ENCODE peak calls at places on chromosome 6, in four cellular contexts. One of them, this sample, is unnamed. For H3K36me3, the result is how much of the 10 kb centered on the place peaks cover.

GRCh38 chr6:44010411-44011349 is 116.6 kb downstream of the MRPL14 start:
- DNase-seq in cardiac muscle cell: peak
- DNase-seq in ovary: no peak
- DNase-seq in H7: no peak
- DNase-seq in this sample: peak

GRCh38 chr6:6742535-6742934 is 154.0 kb downstream of the LY86 start:
- DNase-seq in cardiac muscle cell: no peak
- DNase-seq in ovary: no peak
- DNase-seq in H7: peak
- DNase-seq in this sample: no peak

GRCh38 chr6:55578537-55579363 is at the start of gene HMGCLL1:
- DNase-seq in cardiac muscle cell: peak
- DNase-seq in ovary: no peak
- DNase-seq in H7: peak
- DNase-seq in this sample: peak

GRCh38 chr6:144360401-144360800 is 75.3 kb downstream of the UTRN start:
- DNase-seq in cardiac muscle cell: no peak
- DNase-seq in ovary: no peak
- DNase-seq in H7: no peak
- DNase-seq in this sample: no peak

GRCh38 chr6:88251261-88251660 is 85.1 kb upstream of the CNR1 start:
- DNase-seq in cardiac muscle cell: no peak
- DNase-seq in ovary: no peak
- DNase-seq in H7: no peak
- DNase-seq in this sample: no peak

GRCh38 chr6:6438286-6438685 is 117.8 kb upstream of the F13A1 start:
- DNase-seq in cardiac muscle cell: no peak
- DNase-seq in ovary: no peak
- DNase-seq in H7: no peak
- DNase-seq in this sample: peak

GRCh38 chr6:85459224-85459901 is 9.5 kb downstream of the NT5E start:
- DNase-seq in cardiac muscle cell: no peak
- DNase-seq in ovary: no peak
- DNase-seq in H7: no peak
- DNase-seq in this sample: peak

GRCh38 chr6:132596201-132596600 is 6.7 kb upstream of the TAAR5 start:
- DNase-seq in cardiac muscle cell: no peak
- DNase-seq in ovary: no peak
- DNase-seq in H7: no peak
- DNase-seq in this sample: no peak

GRCh38 chr6:34247481-34248197 is 1.2 kb downstream of the SMIM29 start:
- DNase-seq in cardiac muscle cell: no peak
- DNase-seq in ovary: no peak
- DNase-seq in H7: peak
- DNase-seq in this sample: no peak

GRCh38 chr6:157677235-157677634 is 145.8 kb upstream of the SNX9 start:
- DNase-seq in cardiac muscle cell: no peak
- DNase-seq in ovary: no peak
- DNase-seq in H7: no peak
- DNase-seq in this sample: no peak

GRCh38 chr6:13725570-13725969 is 13.9 kb upstream of the RANBP9 start:
- DNase-seq in cardiac muscle cell: no peak
- DNase-seq in ovary: no peak
- DNase-seq in H7: no peak
- DNase-seq in this sample: peak

GRCh38 chr6:33384581-33385020 is 7.0 kb upstream of the KIFC1 start:
- DNase-seq in cardiac muscle cell: no peak
- DNase-seq in ovary: no peak
- DNase-seq in H7: peak
- DNase-seq in this sample: peak

GRCh38 chr6:143027058-143027457 is 33.6 kb upstream of the AIG1 start:
- DNase-seq in cardiac muscle cell: peak
- DNase-seq in ovary: peak
- DNase-seq in H7: peak
- DNase-seq in this sample: no peak

GRCh38 chr6:43847741-43848630 is 78.0 kb downstream of the VEGFA start:
- DNase-seq in cardiac muscle cell: no peak
- DNase-seq in ovary: no peak
- DNase-seq in H7: no peak
- DNase-seq in this sample: no peak

GRCh38 chr6:98924647-98925046 is 23.1 kb downstream of the FBXL4 start:
- DNase-seq in cardiac muscle cell: no peak
- DNase-seq in ovary: no peak
- DNase-seq in H7: no peak
- DNase-seq in this sample: no peak

GRCh38 chr6:110781522-110782200 is 33.6 kb downstream of the CDK19 start:
- DNase-seq in cardiac muscle cell: no peak
- DNase-seq in ovary: no peak
- DNase-seq in H7: no peak
- DNase-seq in this sample: peak

GRCh38 chr6:134351615-134352474 is 33.9 kb upstream of the SGK1 start:
- DNase-seq in cardiac muscle cell: no peak
- DNase-seq in ovary: no peak
- DNase-seq in H7: peak
- DNase-seq in this sample: no peak
- H3K4me3 ChIP-seq in cardiac muscle cell: no peak
- H3K4me3 ChIP-seq in ovary: no peak
- H3K4me3 ChIP-seq in H7: no peak
- H3K4me3 ChIP-seq in this sample: no peak

GRCh38 chr6:129136751-129137150 is 253.8 kb downstream of the LAMA2 start:
- DNase-seq in cardiac muscle cell: no peak
- DNase-seq in ovary: no peak
- DNase-seq in H7: no peak
- DNase-seq in this sample: no peak

GRCh38 chr6:129135421-129135820 is 252.5 kb downstream of the LAMA2 start:
- DNase-seq in cardiac muscle cell: no peak
- DNase-seq in ovary: no peak
- DNase-seq in H7: no peak
- DNase-seq in this sample: no peak

GRCh38 chr6:129134535-129134934 is 251.6 kb downstream of the LAMA2 start:
- DNase-seq in cardiac muscle cell: no peak
- DNase-seq in ovary: no peak
- DNase-seq in H7: no peak
- DNase-seq in this sample: no peak

GRCh38 chr6:129133770-129134192 is 250.8 kb downstream of the LAMA2 start:
- DNase-seq in cardiac muscle cell: peak
- DNase-seq in ovary: peak
- DNase-seq in H7: no peak
- DNase-seq in this sample: no peak

DNA sequence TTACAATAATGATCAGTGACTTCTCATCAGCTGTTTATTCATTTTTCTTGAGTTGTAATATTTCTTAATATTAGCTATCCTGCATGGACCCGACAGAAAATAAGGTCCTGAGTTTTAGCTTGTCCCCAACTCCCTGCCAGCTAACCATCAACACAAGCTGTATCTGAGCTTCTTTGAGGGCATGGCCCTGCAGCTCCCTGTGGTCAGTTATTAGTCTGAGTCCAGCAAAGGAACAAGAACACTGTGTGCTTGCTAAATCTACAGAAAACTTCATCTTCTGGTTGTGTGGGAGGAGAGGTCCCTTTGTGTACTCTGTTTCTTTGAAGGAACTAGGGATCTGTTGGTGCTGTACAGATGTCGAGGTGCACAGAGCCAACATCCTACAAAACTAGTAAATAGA is 248.3 kb downstream of the LAMA2 start:
- DNase-seq in cardiac muscle cell: no peak
- DNase-seq in ovary: peak
- DNase-seq in H7: no peak
- DNase-seq in this sample: no peak
- H3K36me3 ChIP-seq in cardiac muscle cell: under half
- H3K36me3 ChIP-seq in ovary: under half
- H3K36me3 ChIP-seq in H7: under half
- H3K36me3 ChIP-seq in this sample: under half

GRCh38 chr6:39793528-39793927 is 1.4 kb downstream of the DAAM2 start:
- DNase-seq in cardiac muscle cell: no peak
- DNase-seq in ovary: no peak
- DNase-seq in H7: no peak
- DNase-seq in this sample: no peak
- H3K4me3 ChIP-seq in cardiac muscle cell: no peak
- H3K4me3 ChIP-seq in ovary: peak
- H3K4me3 ChIP-seq in H7: no peak
- H3K4me3 ChIP-seq in this sample: no peak

DNA sequence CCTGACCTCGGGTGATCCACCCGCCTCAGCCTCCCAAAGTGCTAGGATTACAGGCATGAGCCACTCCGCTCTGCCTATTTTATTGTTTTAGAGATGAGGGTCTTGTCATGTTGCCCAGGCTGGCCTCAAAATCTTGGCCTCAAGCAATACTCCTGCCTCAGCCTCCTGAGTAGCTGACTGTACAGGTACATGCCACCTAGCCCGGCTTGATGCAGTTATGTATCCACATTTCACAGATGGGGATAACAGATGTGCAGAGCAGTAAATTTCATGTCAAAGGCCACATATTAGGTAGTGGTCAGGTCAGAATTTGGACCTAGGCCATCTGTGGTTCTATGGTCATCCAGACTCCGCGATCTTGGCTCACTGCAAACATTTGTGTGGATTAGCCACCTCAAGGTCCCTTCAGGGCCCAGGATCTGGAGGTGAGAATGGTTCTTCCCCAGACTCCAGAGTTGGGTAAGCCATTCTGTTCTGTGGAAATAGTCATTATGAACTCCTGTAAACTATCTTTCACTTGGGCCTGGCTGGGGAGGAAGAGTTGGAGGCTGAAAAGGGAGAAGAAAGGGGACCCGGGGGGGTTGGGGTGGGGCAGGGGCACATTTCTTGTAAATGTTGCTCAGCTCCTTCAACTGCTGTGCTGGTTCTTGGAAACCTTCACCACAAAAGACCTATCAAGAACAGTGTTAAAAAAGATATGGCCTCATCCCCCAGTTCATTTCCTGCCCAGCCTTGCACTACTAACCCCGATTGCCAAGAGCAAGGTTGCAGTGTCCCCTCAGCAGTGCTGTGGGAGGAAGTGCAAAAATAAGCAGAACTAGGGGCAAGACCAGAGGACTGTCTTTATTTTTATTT is 13.0 kb downstream of the PIM1 start:
- DNase-seq in cardiac muscle cell: no peak
- DNase-seq in ovary: no peak
- DNase-seq in H7: no peak
- DNase-seq in this sample: no peak
- H3K36me3 ChIP-seq in cardiac muscle cell: under half
- H3K36me3 ChIP-seq in ovary: under half
- H3K36me3 ChIP-seq in H7: under half
- H3K36me3 ChIP-seq in this sample: under half

DNA sequence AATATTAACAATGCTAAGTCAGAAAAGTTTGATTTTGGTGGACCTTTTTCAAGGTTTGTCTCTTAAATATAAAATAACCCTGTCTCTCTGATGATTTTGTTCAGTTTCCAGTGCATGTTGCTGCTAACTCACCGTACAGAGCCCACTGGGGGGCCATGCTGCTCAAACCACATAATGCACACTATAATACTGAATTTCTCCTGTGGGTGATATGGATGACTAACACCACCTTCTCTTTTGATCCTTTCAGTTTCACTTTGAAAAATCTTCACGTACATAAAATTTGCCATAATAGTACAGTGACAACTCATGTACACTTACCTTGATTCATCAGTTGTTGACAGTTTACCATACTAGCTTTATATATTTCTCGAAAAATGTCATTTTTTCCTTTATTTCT is 506.6 kb upstream of the MAN1A1 start:
- DNase-seq in cardiac muscle cell: no peak
- DNase-seq in ovary: no peak
- DNase-seq in H7: no peak
- DNase-seq in this sample: peak
- H3K4me3 ChIP-seq in cardiac muscle cell: no peak
- H3K4me3 ChIP-seq in ovary: no peak
- H3K4me3 ChIP-seq in H7: no peak
- H3K4me3 ChIP-seq in this sample: peak

This sample was measured in mammary epithelial cell.